ENCODE peak calls at places on chromosomes 12 and 14, in six cellular contexts. Y, T, D, M, I and V are unnamed samples.

GRCh38 chr12:121580959-121581680 is at the start of gene KDM2B:
- DNase-seq in Y (no peak), I (no peak), T (peak), M (peak), D (no peak), V (no peak)

GRCh38 chr14:93736378-93737014 is 51.8 kb downstream of the PRIMA1 start:
- DNase-seq in Y (no peak), I (peak), M (no peak), D (peak), T (no peak), V (no peak)

GRCh38 chr12:2248901-2249381 is 196.2 kb downstream of the CACNA1C start:
- DNase-seq in Y (no peak), I (no peak), T (no peak), D (no peak), M (peak), V (no peak)

GRCh38 chr14:75822522-75823288 is 159.1 kb downstream of the TGFB3 start:
- DNase-seq in Y (no peak), I (no peak), T (no peak), D (no peak), M (peak), V (peak)

GRCh38 chr12:122834921-122835692 is at the start of gene HIP1R:
- DNase-seq in D (peak), Y (peak), T (peak), I (peak), M (no peak), V (no peak)

GRCh38 chr12:115422845-115423545 is 739.0 kb upstream of the TBX3 start:
- DNase-seq in I (no peak), Y (no peak), D (no peak), T (no peak), M (no peak), V (no peak)

GRCh38 chr12:109567967-109568366 is 5.3 kb downstream of the MMAB start:
- DNase-seq in D (no peak), M (no peak), I (no peak), Y (no peak), T (no peak), V (no peak)

GRCh38 chr12:86139671-86140070 is 116.5 kb downstream of the MGAT4C start:
- DNase-seq in D (no peak), I (no peak), M (peak), T (no peak), Y (no peak), V (no peak)

GRCh38 chr12:10501031-10501430 is 4.7 kb upstream of the EIF2S3B start:
- DNase-seq in T (no peak), Y (peak), M (no peak), I (no peak), D (no peak), V (peak)

GRCh38 chr14:99603471-99603933 is 505 bp downstream of the CCDC85C start:
- DNase-seq in Y (peak), I (peak), D (no peak), T (no peak), M (peak), V (no peak)

GRCh38 chr14:67999290-67999689 is 179.7 kb downstream of the RAD51B start:
- DNase-seq in D (no peak), T (no peak), Y (no peak), M (peak), I (no peak), V (no peak)

GRCh38 chr14:87205811-87206210 is 787.2 kb downstream of the GALC start:
- DNase-seq in I (no peak), Y (no peak), M (no peak), T (no peak), D (no peak), V (no peak)

GRCh38 chr14:66070542-66071319 is 415.4 kb upstream of the CCDC196 start:
- DNase-seq in I (peak), D (no peak), M (no peak), T (no peak), Y (peak), V (no peak)

GRCh38 chr12:21169878-21170472 is 39.0 kb downstream of the SLCO1B1 start:
- DNase-seq in T (no peak), M (peak), D (no peak), Y (no peak), I (no peak), V (peak)

GRCh38 chr12:102765736-102766135 is 151.3 kb downstream of the PAH start:
- DNase-seq in Y (no peak), I (no peak), D (no peak), T (no peak), M (no peak), V (peak)

GRCh38 chr12:128930591-128930990 is 77.3 kb downstream of the GLT1D1 start:
- DNase-seq in Y (no peak), M (no peak), I (no peak), T (no peak), D (no peak), V (no peak)

GRCh38 chr12:120538281-120539156 is 4.4 kb downstream of the RNF10 start:
- DNase-seq in Y (no peak), T (peak), M (peak), D (no peak), I (peak), V (peak)

GRCh38 chr12:95881331-95881955 is 22.7 kb downstream of the SNRPF start:
- DNase-seq in D (no peak), I (no peak), Y (no peak), M (peak), T (no peak), V (no peak)

GRCh38 chr12:31362759-31363415 is 36.9 kb upstream of the SINHCAF start:
- DNase-seq in Y (no peak), I (no peak), D (no peak), T (no peak), M (no peak), V (no peak)

GRCh38 chr12:131202592-131203378 is 249.1 kb downstream of the ADGRD1 start:
- DNase-seq in M (no peak), T (peak), D (peak), I (no peak), Y (no peak), V (no peak)

GRCh38 chr14:92653162-92653651 is 95.2 kb downstream of the LGMN start:
- DNase-seq in M (no peak), T (no peak), Y (no peak), D (no peak), I (no peak), V (no peak)

GRCh38 chr12:56487448-56488040 is 417 bp downstream of the GLS2 start:
- DNase-seq in Y (peak), D (peak), I (peak), T (no peak), M (no peak), V (no peak)

GRCh38 chr12:96422192-96422591 is 22.0 kb upstream of the CDK17 start:
- DNase-seq in T (no peak), D (no peak), I (no peak), Y (no peak), M (peak), V (no peak)

GRCh38 chr12:111775205-111776193 is 8.8 kb downstream of the ALDH2 start:
- DNase-seq in I (peak), M (peak), D (peak), T (peak), Y (no peak), V (no peak)

GRCh38 chr14:76894308-76894707 is 68.1 kb downstream of the LRRC74A start:
- DNase-seq in D (no peak), M (no peak), Y (no peak), I (no peak), T (no peak), V (no peak)

GRCh38 chr14:95318399-95318834 is 1.3 kb downstream of the CLMN start:
- DNase-seq in I (no peak), D (peak), T (no peak), M (no peak), Y (no peak), V (no peak)

GRCh38 chr12:119780786-119781434 is 96.2 kb downstream of the CIT start:
- DNase-seq in Y (no peak), T (no peak), M (peak), D (no peak), I (no peak), V (no peak)

GRCh38 chr14:77040995-77041744 is 12.7 kb upstream of the IRF2BPL start:
- DNase-seq in I (no peak), Y (no peak), M (no peak), D (peak), T (no peak), V (no peak)

GRCh38 chr12:1351926-1352325 is 242.5 kb downstream of the FBXL14 start:
- DNase-seq in T (no peak), M (peak), D (no peak), Y (no peak), I (no peak), V (no peak)

GRCh38 chr12:111574797-111575443 is 24.2 kb downstream of the ATXN2 start:
- DNase-seq in D (no peak), T (no peak), I (no peak), M (no peak), Y (no peak), V (no peak)

GRCh38 chr12:130916251-130916911 is 37.3 kb upstream of the ADGRD1 start:
- DNase-seq in Y (no peak), I (peak), T (peak), M (peak), D (no peak), V (peak)

GRCh38 chr14:25371053-25371452 is 321.1 kb upstream of the STXBP6 start:
- DNase-seq in M (no peak), I (no peak), T (no peak), Y (no peak), D (no peak), V (no peak)

GRCh38 chr14:32896979-32897723 is 41.5 kb upstream of the NPAS3 start:
- DNase-seq in T (no peak), M (peak), D (no peak), Y (no peak), I (no peak), V (peak)

GRCh38 chr12:54385251-54385914 is 850 bp upstream of the ZNF385A start:
- DNase-seq in M (no peak), D (no peak), I (peak), Y (no peak), T (no peak), V (no peak)
- H3K4me3 ChIP-seq in M (no peak), D (no peak), I (no peak), Y (no peak), T (no peak), V (no peak)

DNA sequence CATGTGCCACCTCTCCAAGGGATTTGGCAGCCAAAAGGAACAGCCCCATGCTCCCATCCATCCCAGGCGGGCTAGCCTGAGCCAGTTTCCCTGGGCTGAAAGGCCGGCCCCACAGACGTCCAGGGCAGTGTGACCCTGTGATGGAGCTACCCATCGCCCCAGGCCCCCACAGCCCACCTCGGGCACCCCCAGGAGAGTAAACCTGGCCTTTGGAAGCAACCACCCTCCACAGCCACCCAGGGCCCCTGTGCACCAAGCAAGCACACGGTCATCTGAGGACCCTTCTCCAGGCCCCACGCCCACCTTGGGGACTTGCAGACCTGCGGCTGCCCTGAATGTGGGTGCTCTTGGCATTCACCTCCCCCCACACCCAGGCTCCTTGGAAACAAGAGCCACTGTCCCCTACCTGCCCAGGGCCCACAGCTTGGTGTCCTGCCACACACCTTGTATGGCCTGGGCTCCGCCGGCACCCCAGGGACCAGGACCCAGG is 8.4 kb downstream of the AHNAK2 start:
- DNase-seq in D (peak), T (no peak), I (peak), Y (no peak), M (no peak), V (no peak)
- H3K4me3 ChIP-seq in D (no peak), T (peak), I (no peak), Y (no peak), M (no peak), V (peak)

DNA sequence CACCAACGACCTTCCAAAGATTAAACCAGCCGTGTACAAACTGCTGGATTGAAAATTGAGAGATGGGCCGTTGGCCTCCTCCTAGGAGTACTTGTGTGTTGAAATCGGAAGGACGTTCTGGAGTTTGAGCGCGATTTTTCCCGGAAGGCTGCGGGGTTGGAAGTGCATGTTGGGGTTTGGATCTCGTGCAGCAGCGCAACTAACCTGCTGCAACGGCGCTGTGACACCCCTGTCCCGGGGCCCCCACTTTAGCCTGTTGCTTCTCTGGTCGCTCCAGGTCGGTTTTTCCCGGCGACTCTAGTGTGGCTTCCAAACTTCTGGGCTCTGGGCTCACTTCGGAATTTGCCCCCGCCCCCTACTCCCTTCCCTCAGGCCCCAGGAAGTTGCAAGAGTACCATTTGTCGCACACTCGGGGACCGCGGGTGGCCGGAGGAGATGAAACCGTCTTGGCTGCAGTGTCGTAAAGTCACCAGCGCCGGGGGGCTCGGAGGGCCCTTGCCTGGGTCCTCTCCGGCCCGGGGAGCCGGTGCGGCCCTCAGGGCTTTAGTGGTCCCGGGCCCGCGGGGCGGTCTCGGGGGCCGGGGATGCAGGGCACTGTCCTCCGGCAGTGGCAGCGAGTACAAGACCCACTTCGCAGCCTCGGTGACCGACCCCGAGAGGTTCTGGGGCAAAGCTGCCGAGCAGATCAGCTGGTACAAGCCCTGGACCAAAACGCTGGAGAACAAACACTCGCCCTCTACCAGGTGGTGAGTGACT is at the start of gene ACSS3:
- DNase-seq in M (no peak), D (peak), I (peak), Y (no peak), T (peak), V (no peak)
- H3K4me3 ChIP-seq in M (peak), D (peak), I (peak), Y (no peak), T (peak), V (peak)

GRCh38 chr12:97758102-97758501 is 295.5 kb downstream of the RMST start:
- DNase-seq in Y (no peak), T (no peak), I (no peak), D (no peak), M (no peak), V (no peak)

GRCh38 chr12:97754306-97754705 is 291.7 kb downstream of the RMST start:
- DNase-seq in D (no peak), T (no peak), Y (no peak), M (no peak), I (no peak), V (no peak)

GRCh38 chr12:97757431-97758091 is 295.0 kb downstream of the RMST start:
- DNase-seq in T (no peak), Y (no peak), M (no peak), D (no peak), I (no peak), V (no peak)

GRCh38 chr12:97756741-97757140 is 294.1 kb downstream of the RMST start:
- DNase-seq in I (no peak), D (no peak), Y (no peak), M (no peak), T (no peak), V (no peak)

GRCh38 chr12:97756066-97756701 is 293.6 kb downstream of the RMST start:
- DNase-seq in M (no peak), D (no peak), Y (no peak), I (peak), T (no peak), V (no peak)
- H3K4me3 ChIP-seq in M (no peak), D (no peak), Y (no peak), I (no peak), T (no peak), V (no peak)

GRCh38 chr12:133108150-133108549 is 21.9 kb downstream of the ZNF891 start:
- DNase-seq in T (no peak), M (no peak), D (no peak), I (no peak), Y (no peak), V (no peak)
- H3K4me3 ChIP-seq in T (no peak), M (no peak), D (peak), I (peak), Y (peak), V (no peak)

GRCh38 chr12:51020448-51021182 is 5.6 kb downstream of the SLC11A2 start:
- DNase-seq in Y (no peak), T (no peak), I (no peak), M (no peak), D (no peak), V (no peak)
- H3K4me3 ChIP-seq in Y (no peak), T (no peak), I (no peak), M (no peak), D (no peak), V (no peak)

GRCh38 chr12:18141583-18141982 is 51.6 kb upstream of the RERGL start:
- DNase-seq in I (no peak), M (no peak), Y (no peak), T (no peak), D (no peak), V (no peak)

GRCh38 chr12:18148961-18149360 is 59.0 kb upstream of the RERGL start:
- DNase-seq in I (no peak), T (no peak), D (no peak), M (no peak), Y (no peak), V (no peak)

GRCh38 chr12:18140969-18141368 is 51.0 kb upstream of the RERGL start:
- DNase-seq in Y (no peak), M (no peak), D (no peak), T (no peak), I (no peak), V (no peak)

GRCh38 chr12:18146375-18146774 is 56.4 kb upstream of the RERGL start:
- DNase-seq in T (no peak), Y (no peak), M (no peak), I (no peak), D (no peak), V (no peak)

GRCh38 chr12:18145924-18146323 is 55.9 kb upstream of the RERGL start:
- DNase-seq in M (no peak), T (no peak), D (no peak), Y (no peak), I (no peak), V (no peak)
- H3K4me3 ChIP-seq in M (no peak), T (no peak), D (no peak), Y (no peak), I (no peak), V (no peak)

DNA sequence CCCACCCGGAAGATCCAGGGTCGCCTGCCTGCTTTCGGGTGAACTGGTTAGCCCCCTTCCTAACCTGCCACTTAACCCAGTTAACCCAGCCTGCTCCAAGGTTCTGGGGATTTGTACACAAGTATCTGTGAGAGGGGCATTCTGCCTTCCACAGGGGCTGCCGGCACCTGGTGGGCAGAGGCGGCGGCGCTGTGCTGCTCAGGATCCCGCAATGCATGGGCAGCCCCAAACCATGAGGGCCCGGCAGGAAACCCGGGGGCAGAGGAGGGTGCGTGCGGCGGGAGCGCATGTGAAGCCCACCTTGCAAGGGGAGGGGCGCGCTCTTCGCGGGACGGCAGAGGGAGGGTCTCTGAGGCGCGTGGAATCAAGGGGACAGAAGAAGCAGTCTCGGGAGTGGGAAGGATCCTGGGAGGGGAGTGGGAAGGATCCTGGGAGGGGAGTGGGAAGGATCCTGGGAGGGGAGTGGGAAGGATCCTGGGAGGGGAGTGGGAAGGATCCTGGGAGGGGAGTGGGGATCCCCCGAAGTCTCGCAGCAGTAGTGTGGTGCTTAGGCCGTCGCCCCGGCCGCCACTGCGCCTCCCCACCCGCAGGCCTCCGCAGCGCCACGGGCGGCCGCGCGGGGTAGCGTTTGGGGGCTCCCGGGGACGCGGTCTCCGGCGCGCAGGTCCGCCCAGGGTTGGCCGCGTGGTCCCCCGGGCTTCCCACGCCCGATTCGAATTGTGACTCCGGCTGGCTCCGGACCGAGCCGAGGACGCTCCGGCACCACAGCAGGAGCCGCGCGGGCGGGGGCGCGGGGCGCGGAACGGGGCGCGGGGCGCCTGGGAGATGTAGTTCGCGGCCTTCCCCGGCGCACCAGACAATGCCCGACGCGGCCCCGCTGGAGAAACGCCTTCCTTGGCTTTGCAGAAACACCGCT is 4.9 kb upstream of the MTA1 start:
- DNase-seq in D (peak), I (peak), Y (peak), M (peak), T (peak), V (no peak)
- H3K4me3 ChIP-seq in D (no peak), I (peak), Y (peak), M (peak), T (peak), V (peak)